ENCODE peak calls at places on chromosomes 3 and 15, in four cellular contexts. One of them, this sample, is unnamed.

GRCh38 chr3:120093119-120093922 is 926 bp downstream of the GSK3B start:
- DNase-seq in left ventricle myocardium inferior: no peak
- DNase-seq in stomach: no peak
- DNase-seq in heart right ventricle: peak
- DNase-seq in this sample: peak

GRCh38 chr3:188947983-188948657 is 223.7 kb upstream of the TPRG1 start:
- DNase-seq in stomach: peak
- DNase-seq in left ventricle myocardium inferior: peak
- DNase-seq in heart right ventricle: peak
- DNase-seq in this sample: peak

GRCh38 chr15:31216210-31216911 is 110.3 kb upstream of the KLF13 start:
- DNase-seq in stomach: peak
- DNase-seq in heart right ventricle: peak
- DNase-seq in left ventricle myocardium inferior: peak
- DNase-seq in this sample: peak

GRCh38 chr3:194314669-194315068 is 36.5 kb downstream of the CPN2 start:
- DNase-seq in stomach: no peak
- DNase-seq in left ventricle myocardium inferior: no peak
- DNase-seq in heart right ventricle: no peak
- DNase-seq in this sample: no peak

GRCh38 chr15:56754993-56755392 is 21.7 kb upstream of the ZNF280D start:
- DNase-seq in left ventricle myocardium inferior: no peak
- DNase-seq in heart right ventricle: no peak
- DNase-seq in stomach: no peak
- DNase-seq in this sample: peak

GRCh38 chr15:57747206-57747605 is 40.7 kb downstream of the POLR2M start:
- DNase-seq in heart right ventricle: peak
- DNase-seq in stomach: peak
- DNase-seq in left ventricle myocardium inferior: no peak
- DNase-seq in this sample: no peak

GRCh38 chr3:99128740-99129505 is 227.4 kb upstream of the DCBLD2 start:
- DNase-seq in left ventricle myocardium inferior: no peak
- DNase-seq in heart right ventricle: no peak
- DNase-seq in stomach: no peak
- DNase-seq in this sample: peak

GRCh38 chr3:123337226-123337625 is 111.7 kb downstream of the ADCY5 start:
- DNase-seq in stomach: no peak
- DNase-seq in heart right ventricle: no peak
- DNase-seq in left ventricle myocardium inferior: peak
- DNase-seq in this sample: no peak

GRCh38 chr3:63768415-63768814 is 50.7 kb upstream of the C3orf49 start:
- DNase-seq in left ventricle myocardium inferior: no peak
- DNase-seq in heart right ventricle: no peak
- DNase-seq in stomach: no peak
- DNase-seq in this sample: no peak

GRCh38 chr3:172281884-172282283 is 166.4 kb downstream of the GHSR start:
- DNase-seq in left ventricle myocardium inferior: no peak
- DNase-seq in heart right ventricle: no peak
- DNase-seq in stomach: no peak
- DNase-seq in this sample: no peak

GRCh38 chr15:78907577-78907976 is 34.9 kb downstream of the MORF4L1 start:
- DNase-seq in left ventricle myocardium inferior: no peak
- DNase-seq in stomach: no peak
- DNase-seq in heart right ventricle: no peak
- DNase-seq in this sample: peak

GRCh38 chr3:139121513-139122220 is 77.0 kb upstream of the PRR23C start:
- DNase-seq in left ventricle myocardium inferior: no peak
- DNase-seq in heart right ventricle: no peak
- DNase-seq in stomach: no peak
- DNase-seq in this sample: peak

GRCh38 chr3:194121881-194122280 is 14.1 kb upstream of the HES1 start:
- DNase-seq in heart right ventricle: no peak
- DNase-seq in left ventricle myocardium inferior: no peak
- DNase-seq in stomach: no peak
- DNase-seq in this sample: no peak

GRCh38 chr3:47440131-47440530 is 35.6 kb downstream of the SCAP start:
- DNase-seq in stomach: no peak
- DNase-seq in left ventricle myocardium inferior: no peak
- DNase-seq in heart right ventricle: no peak
- DNase-seq in this sample: peak

GRCh38 chr15:98855815-98856539 is 151.6 kb downstream of the PGPEP1L start:
- DNase-seq in stomach: no peak
- DNase-seq in left ventricle myocardium inferior: no peak
- DNase-seq in heart right ventricle: no peak
- DNase-seq in this sample: no peak

GRCh38 chr3:101182734-101183133 is 137.6 kb downstream of the IMPG2 start:
- DNase-seq in stomach: no peak
- DNase-seq in heart right ventricle: no peak
- DNase-seq in left ventricle myocardium inferior: no peak
- DNase-seq in this sample: peak

GRCh38 chr3:124888482-124889441 is 1.6 kb upstream of the ITGB5 start:
- DNase-seq in heart right ventricle: no peak
- DNase-seq in stomach: no peak
- DNase-seq in left ventricle myocardium inferior: no peak
- DNase-seq in this sample: no peak

GRCh38 chr15:40891810-40892448 is 2.3 kb upstream of the VPS18 start:
- DNase-seq in left ventricle myocardium inferior: no peak
- DNase-seq in heart right ventricle: no peak
- DNase-seq in stomach: peak
- DNase-seq in this sample: peak

GRCh38 chr3:138230525-138230924 is 43.4 kb downstream of the ARMC8 start:
- DNase-seq in stomach: no peak
- DNase-seq in heart right ventricle: no peak
- DNase-seq in left ventricle myocardium inferior: no peak
- DNase-seq in this sample: peak

GRCh38 chr3:192122832-192123594 is 604.3 kb downstream of the FGF12 start:
- DNase-seq in heart right ventricle: no peak
- DNase-seq in left ventricle myocardium inferior: no peak
- DNase-seq in stomach: no peak
- DNase-seq in this sample: no peak

GRCh38 chr3:74531491-74531890 is 83.0 kb downstream of the CNTN3 start:
- DNase-seq in heart right ventricle: no peak
- DNase-seq in stomach: no peak
- DNase-seq in left ventricle myocardium inferior: no peak
- DNase-seq in this sample: no peak

GRCh38 chr15:77075528-77075927 is 4.6 kb upstream of the TSPAN3 start:
- DNase-seq in left ventricle myocardium inferior: no peak
- DNase-seq in heart right ventricle: no peak
- DNase-seq in stomach: peak
- DNase-seq in this sample: peak

GRCh38 chr3:134345202-134345601 is 29.0 kb downstream of the AMOTL2 start:
- DNase-seq in left ventricle myocardium inferior: no peak
- DNase-seq in heart right ventricle: no peak
- DNase-seq in stomach: no peak
- DNase-seq in this sample: no peak

GRCh38 chr15:81182746-81183402 is 13.8 kb upstream of the IL16 start:
- DNase-seq in stomach: no peak
- DNase-seq in left ventricle myocardium inferior: no peak
- DNase-seq in heart right ventricle: peak
- DNase-seq in this sample: peak
- H3K4me3 ChIP-seq in stomach: peak
- H3K4me3 ChIP-seq in left ventricle myocardium inferior: peak
- H3K4me3 ChIP-seq in heart right ventricle: peak
- H3K4me3 ChIP-seq in this sample: peak

GRCh38 chr3:187736418-187736871 is 8.8 kb downstream of the BCL6 start:
- DNase-seq in heart right ventricle: peak
- DNase-seq in stomach: no peak
- DNase-seq in left ventricle myocardium inferior: no peak
- DNase-seq in this sample: peak
- H3K4me3 ChIP-seq in heart right ventricle: peak
- H3K4me3 ChIP-seq in stomach: no peak
- H3K4me3 ChIP-seq in left ventricle myocardium inferior: peak
- H3K4me3 ChIP-seq in this sample: peak

GRCh38 chr3:196966526-196967401 is 1.9 kb downstream of the PIGZ start:
- DNase-seq in heart right ventricle: no peak
- DNase-seq in stomach: no peak
- DNase-seq in left ventricle myocardium inferior: no peak
- DNase-seq in this sample: no peak

GRCh38 chr3:196967412-196968232 is 1.0 kb downstream of the PIGZ start:
- DNase-seq in stomach: no peak
- DNase-seq in heart right ventricle: no peak
- DNase-seq in left ventricle myocardium inferior: no peak
- DNase-seq in this sample: no peak

GRCh38 chr3:196969001-196969659 is 497 bp upstream of the PIGZ start:
- DNase-seq in stomach: no peak
- DNase-seq in left ventricle myocardium inferior: peak
- DNase-seq in heart right ventricle: peak
- DNase-seq in this sample: peak

GRCh38 chr3:196969660-196970546 is 1.3 kb upstream of the PIGZ start:
- DNase-seq in heart right ventricle: peak
- DNase-seq in left ventricle myocardium inferior: peak
- DNase-seq in stomach: peak
- DNase-seq in this sample: peak

DNA sequence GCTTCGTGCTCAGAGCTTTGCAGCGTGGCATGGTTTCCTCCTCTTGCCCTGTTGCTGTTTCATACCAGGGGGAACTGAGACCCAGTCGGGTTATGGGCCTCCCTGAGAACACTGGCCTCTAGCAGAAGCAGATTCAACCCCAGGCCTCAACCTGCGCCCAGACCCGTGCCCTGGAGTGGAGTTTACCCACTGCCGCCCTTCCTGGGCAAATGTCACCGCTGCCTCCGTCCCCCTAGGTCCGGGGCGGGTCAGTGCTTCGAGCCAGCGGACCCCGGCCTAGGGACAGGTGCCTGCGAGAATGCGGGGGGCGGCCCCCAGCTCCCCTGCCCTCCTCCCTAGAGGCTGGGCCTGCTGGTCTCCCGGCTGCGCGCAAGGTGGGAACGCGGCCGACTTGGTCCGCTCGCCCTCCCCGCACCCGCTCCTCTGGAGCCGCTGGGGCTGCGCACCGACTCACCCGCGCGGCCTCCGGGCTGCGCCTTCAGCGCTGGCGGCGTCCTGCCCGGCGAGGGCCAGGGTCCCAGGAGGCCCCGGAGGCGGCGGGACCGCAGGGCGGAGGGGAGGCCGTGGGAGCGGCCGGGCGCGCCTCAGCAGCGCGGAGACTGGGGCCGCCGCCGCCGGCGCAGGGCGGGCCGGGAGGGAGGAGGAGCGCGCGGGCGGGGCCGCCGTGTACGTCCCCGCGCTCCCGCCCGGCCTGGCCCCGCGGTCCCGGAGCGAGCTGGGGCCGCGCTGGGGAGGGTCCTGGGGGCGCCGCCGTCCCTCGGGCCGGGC is at the start of gene PIGZ:
- DNase-seq in stomach: peak
- DNase-seq in left ventricle myocardium inferior: peak
- DNase-seq in heart right ventricle: no peak
- DNase-seq in this sample: peak
- H3K4me3 ChIP-seq in stomach: peak
- H3K4me3 ChIP-seq in left ventricle myocardium inferior: peak
- H3K4me3 ChIP-seq in heart right ventricle: peak
- H3K4me3 ChIP-seq in this sample: peak

GRCh38 chr3:11845661-11846060 is 1.0 kb downstream of the TAMM41 start:
- DNase-seq in heart right ventricle: no peak
- DNase-seq in stomach: no peak
- DNase-seq in left ventricle myocardium inferior: no peak
- DNase-seq in this sample: no peak

GRCh38 chr3:11846281-11847034 is at the start of gene TAMM41:
- DNase-seq in left ventricle myocardium inferior: peak
- DNase-seq in stomach: peak
- DNase-seq in heart right ventricle: peak
- DNase-seq in this sample: peak

GRCh38 chr3:11847607-11848006 is 922 bp upstream of the TAMM41 start:
- DNase-seq in stomach: no peak
- DNase-seq in left ventricle myocardium inferior: no peak
- DNase-seq in heart right ventricle: no peak
- DNase-seq in this sample: no peak

GRCh38 chr3:11847035-11847394 is 330 bp upstream of the TAMM41 start:
- DNase-seq in heart right ventricle: no peak
- DNase-seq in stomach: no peak
- DNase-seq in left ventricle myocardium inferior: no peak
- DNase-seq in this sample: no peak

DNA sequence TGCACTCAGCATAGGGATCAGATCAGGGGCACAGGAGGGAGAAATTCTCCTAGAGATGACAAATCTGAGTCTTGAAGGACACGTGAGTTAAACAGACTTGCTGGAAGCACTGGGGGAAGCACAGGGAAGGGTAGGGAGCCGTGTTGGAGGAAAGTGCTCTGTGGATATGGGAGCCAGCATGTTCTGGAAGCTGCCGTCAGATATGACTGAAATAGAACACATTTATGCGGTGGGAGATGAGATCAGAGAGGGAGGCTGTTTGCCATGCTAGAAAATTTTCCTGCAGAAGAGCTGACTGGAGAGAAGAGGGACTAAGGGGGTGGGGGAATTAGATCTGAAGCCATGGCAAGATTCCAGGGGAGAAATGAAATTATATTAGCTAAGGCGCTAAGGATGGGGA is 1.8 kb downstream of the TAMM41 start:
- DNase-seq in heart right ventricle: no peak
- DNase-seq in left ventricle myocardium inferior: no peak
- DNase-seq in stomach: no peak
- DNase-seq in this sample: no peak
- H3K4me3 ChIP-seq in heart right ventricle: peak
- H3K4me3 ChIP-seq in left ventricle myocardium inferior: peak
- H3K4me3 ChIP-seq in stomach: no peak
- H3K4me3 ChIP-seq in this sample: peak

GRCh38 chr3:170240671-170241070 is 18.4 kb downstream of the PRKCI start:
- DNase-seq in stomach: no peak
- DNase-seq in heart right ventricle: no peak
- DNase-seq in left ventricle myocardium inferior: no peak
- DNase-seq in this sample: no peak
- H3K4me3 ChIP-seq in stomach: no peak
- H3K4me3 ChIP-seq in heart right ventricle: no peak
- H3K4me3 ChIP-seq in left ventricle myocardium inferior: no peak
- H3K4me3 ChIP-seq in this sample: no peak

GRCh38 chr15:88769161-88769971 is 33.9 kb upstream of the ACAN start:
- DNase-seq in stomach: no peak
- DNase-seq in heart right ventricle: no peak
- DNase-seq in left ventricle myocardium inferior: no peak
- DNase-seq in this sample: peak
- H3K4me3 ChIP-seq in stomach: no peak
- H3K4me3 ChIP-seq in heart right ventricle: peak
- H3K4me3 ChIP-seq in left ventricle myocardium inferior: peak
- H3K4me3 ChIP-seq in this sample: peak

DNA sequence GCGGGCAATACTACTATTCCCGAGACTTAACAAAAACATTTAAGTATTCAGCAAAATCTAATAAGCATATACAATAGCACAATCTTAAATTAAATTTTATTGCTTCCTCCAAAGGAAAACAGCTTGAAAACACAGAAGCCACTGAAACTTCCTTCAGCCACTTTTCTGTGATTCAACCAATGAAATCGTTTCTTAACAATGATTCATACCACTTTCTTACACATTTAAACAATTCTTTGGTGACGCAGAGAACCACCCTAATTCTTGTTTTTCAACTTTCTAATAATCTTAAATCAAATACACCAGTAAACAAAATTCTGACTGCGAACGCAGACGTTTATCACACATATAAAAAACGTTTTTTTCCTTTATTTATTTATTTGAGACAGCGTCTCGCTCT is 4.1 kb downstream of the TJP1 start:
- DNase-seq in stomach: no peak
- DNase-seq in heart right ventricle: no peak
- DNase-seq in left ventricle myocardium inferior: no peak
- DNase-seq in this sample: no peak
- H3K4me3 ChIP-seq in stomach: no peak
- H3K4me3 ChIP-seq in heart right ventricle: no peak
- H3K4me3 ChIP-seq in left ventricle myocardium inferior: peak
- H3K4me3 ChIP-seq in this sample: no peak

GRCh38 chr3:177106594-177106993 is 90.7 kb downstream of the TBL1XR1 start:
- DNase-seq in left ventricle myocardium inferior: no peak
- DNase-seq in heart right ventricle: no peak
- DNase-seq in stomach: no peak
- DNase-seq in this sample: no peak
- H3K4me3 ChIP-seq in left ventricle myocardium inferior: peak
- H3K4me3 ChIP-seq in heart right ventricle: no peak
- H3K4me3 ChIP-seq in stomach: no peak
- H3K4me3 ChIP-seq in this sample: no peak

GRCh38 chr3:32820971-32821685 is 3.3 kb downstream of the TRIM71 start:
- DNase-seq in heart right ventricle: no peak
- DNase-seq in stomach: no peak
- DNase-seq in left ventricle myocardium inferior: no peak
- DNase-seq in this sample: no peak
- H3K4me3 ChIP-seq in heart right ventricle: peak
- H3K4me3 ChIP-seq in stomach: no peak
- H3K4me3 ChIP-seq in left ventricle myocardium inferior: peak
- H3K4me3 ChIP-seq in this sample: peak